ENCODE peak calls at places on chromosome 21, in ten cellular contexts. L, D, F, S, Q, C, Z, P, R and T are unnamed samples.

GRCh38 chr21:43731891-43732711 is 13.2 kb downstream of the PDXK start:
- DNase-seq in L (no peak), F (no peak), Z (no peak), P (no peak), R (no peak), S (no peak), C (no peak), D (peak), Q (no peak), T (no peak)

GRCh38 chr21:44918107-44918470 is 2.6 kb downstream of the ITGB2 start:
- DNase-seq in Q (no peak), C (peak), D (no peak), R (no peak), Z (no peak), F (no peak), P (no peak), S (no peak), L (no peak), T (no peak)

GRCh38 chr21:46622226-46622625 is 13.2 kb upstream of the PRMT2 start:
- DNase-seq in L (peak), F (peak), Q (no peak), C (peak), D (no peak), Z (peak), P (no peak), R (peak), S (peak), T (peak)

GRCh38 chr21:35559128-35559831 is 501.0 kb downstream of the SETD4 start:
- DNase-seq in R (no peak), D (peak), L (no peak), Q (peak), S (no peak), P (peak), C (no peak), F (no peak), Z (no peak), T (no peak)

GRCh38 chr21:38804617-38805281 is 980 bp upstream of the ETS2 start:
- DNase-seq in Z (peak), C (peak), L (peak), F (no peak), R (peak), Q (no peak), S (no peak), P (no peak), D (no peak), T (peak)

GRCh38 chr21:33374080-33374873 is 28.9 kb upstream of the IFNGR2 start:
- DNase-seq in F (no peak), C (peak), D (no peak), L (peak), S (peak), Z (no peak), P (peak), Q (peak), R (peak), T (peak)

GRCh38 chr21:43654806-43655489 is 4.3 kb downstream of the HSF2BP start:
- DNase-seq in F (no peak), R (no peak), Z (no peak), S (no peak), C (no peak), L (no peak), Q (peak), P (peak), D (no peak), T (no peak)

GRCh38 chr21:15058718-15059316 is 6.0 kb downstream of the NRIP1 start:
- DNase-seq in C (no peak), Z (no peak), R (no peak), S (peak), F (no peak), Q (peak), D (no peak), P (peak), L (no peak), T (no peak)

GRCh38 chr21:41928621-41929220 is 25.1 kb downstream of the C2CD2 start:
- DNase-seq in Q (no peak), S (no peak), D (no peak), F (no peak), Z (no peak), R (no peak), P (no peak), L (no peak), C (no peak), T (no peak)

GRCh38 chr21:35375115-35375514 is 326.0 kb upstream of the RUNX1 start:
- DNase-seq in L (no peak), D (peak), Z (no peak), R (no peak), P (peak), S (no peak), Q (peak), C (no peak), F (no peak), T (no peak)

GRCh38 chr21:36966846-36967657 is 583 bp upstream of the HLCS start:
- DNase-seq in D (no peak), L (no peak), Q (peak), C (no peak), P (no peak), F (peak), S (peak), R (no peak), Z (peak), T (no peak)

GRCh38 chr21:45469273-45470086 is 64.5 kb downstream of the COL18A1 start:
- DNase-seq in P (no peak), S (no peak), F (no peak), D (no peak), Q (no peak), L (no peak), Z (peak), C (peak), R (no peak), T (no peak)

GRCh38 chr21:17270234-17270633 is 242.6 kb upstream of the CXADR start:
- DNase-seq in C (peak), F (peak), Z (no peak), P (peak), R (no peak), S (peak), L (no peak), D (peak), Q (peak), T (no peak)

GRCh38 chr21:42569732-42570301 is 56.2 kb downstream of the SLC37A1 start:
- DNase-seq in L (no peak), F (no peak), C (no peak), Q (no peak), S (no peak), Z (no peak), D (no peak), R (no peak), P (no peak), T (no peak)

GRCh38 chr21:42674351-42674940 is 21.0 kb downstream of the PDE9A start:
- DNase-seq in F (peak), C (peak), S (peak), Z (peak), D (no peak), L (no peak), R (no peak), P (no peak), Q (no peak), T (no peak)

GRCh38 chr21:45228171-45228641 is 59.5 kb downstream of the POFUT2 start:
- DNase-seq in S (peak), P (peak), C (no peak), L (peak), R (peak), D (peak), Q (peak), F (no peak), Z (no peak), T (no peak)

GRCh38 chr21:46151261-46151988 is 4.0 kb downstream of the FTCD start:
- DNase-seq in R (no peak), L (no peak), D (no peak), Z (no peak), P (no peak), Q (no peak), F (no peak), C (no peak), S (no peak), T (no peak)

GRCh38 chr21:44874497-44875331 is 1.2 kb upstream of the PTTG1IP start:
- DNase-seq in D (no peak), Z (peak), Q (no peak), P (peak), S (peak), L (peak), F (peak), R (peak), C (peak), T (peak)

GRCh38 chr21:15255359-15256157 is 190.8 kb upstream of the NRIP1 start:
- DNase-seq in P (no peak), C (no peak), Z (no peak), Q (no peak), F (no peak), D (no peak), R (no peak), S (no peak), L (no peak), T (no peak)

GRCh38 chr21:42383331-42383730 is 12.5 kb downstream of the TMPRSS3 start:
- DNase-seq in P (no peak), C (no peak), R (no peak), L (no peak), F (no peak), Z (no peak), D (no peak), S (no peak), Q (no peak), T (no peak)

GRCh38 chr21:31505975-31506374 is 153.5 kb upstream of the SOD1 start:
- DNase-seq in F (no peak), R (peak), Z (no peak), D (no peak), L (no peak), C (no peak), P (no peak), S (no peak), Q (no peak), T (no peak)

GRCh38 chr21:39020751-39021474 is 162.3 kb downstream of the PSMG1 start:
- DNase-seq in S (peak), Q (peak), C (peak), R (no peak), Z (no peak), P (peak), F (no peak), D (peak), L (no peak), T (no peak)

GRCh38 chr21:44537930-44538911 is 1.8 kb downstream of the KRTAP10-1 start:
- DNase-seq in L (peak), Z (no peak), S (no peak), F (no peak), C (no peak), R (no peak), Q (no peak), P (no peak), D (no peak), T (no peak)

GRCh38 chr21:36330904-36331303 is 10.9 kb downstream of the MORC3 start:
- DNase-seq in C (peak), P (peak), Z (no peak), R (peak), D (no peak), L (peak), F (peak), Q (peak), S (peak), T (peak)

GRCh38 chr21:44512496-44513388 is 27.3 kb downstream of the KRTAP10-1 start:
- DNase-seq in Q (no peak), D (no peak), C (no peak), S (no peak), F (no peak), L (no peak), P (no peak), Z (no peak), R (no peak), T (no peak)

GRCh38 chr21:44039828-44040227 is 27.7 kb downstream of the TRAPPC10 start:
- DNase-seq in Z (no peak), D (no peak), F (no peak), R (no peak), S (no peak), Q (no peak), P (no peak), L (no peak), C (no peak), T (no peak)

GRCh38 chr21:43209575-43210453 is 41.0 kb downstream of the CRYAA start:
- DNase-seq in C (peak), R (no peak), D (no peak), F (no peak), Q (peak), P (no peak), L (no peak), Z (peak), S (no peak), T (no peak)

GRCh38 chr21:38817371-38818335 is 11.9 kb downstream of the ETS2 start:
- DNase-seq in C (no peak), D (peak), P (peak), Z (no peak), L (no peak), R (no peak), F (no peak), S (no peak), Q (peak), T (no peak)

GRCh38 chr21:45552696-45553391 is 10.6 kb upstream of the SLC19A1 start:
- DNase-seq in R (no peak), F (no peak), S (no peak), P (no peak), D (no peak), L (no peak), Q (no peak), Z (no peak), C (peak), T (no peak)

GRCh38 chr21:37164742-37165141 is 91.7 kb downstream of the TTC3 start:
- DNase-seq in Q (no peak), P (no peak), R (no peak), Z (no peak), F (no peak), L (no peak), S (no peak), D (no peak), C (no peak), T (no peak)

GRCh38 chr21:46413365-46413696 is 45.4 kb upstream of the DIP2A start:
- DNase-seq in F (no peak), Q (no peak), L (no peak), P (peak), R (no peak), C (peak), Z (no peak), S (no peak), D (no peak), T (no peak)

GRCh38 chr21:40043423-40043822 is 176.2 kb downstream of the PCP4 start:
- DNase-seq in F (no peak), P (no peak), C (no peak), D (no peak), Z (no peak), Q (no peak), S (peak), R (no peak), L (no peak), T (no peak)

GRCh38 chr21:44794031-44794374 is 7.6 kb downstream of the UBE2G2 start:
- DNase-seq in D (no peak), R (no peak), Q (no peak), S (no peak), Z (no peak), C (no peak), F (no peak), L (no peak), P (no peak), T (no peak)